ENCODE peak calls at places on chromosomes 2 and 18, in five cellular contexts. One of them, this sample, is unnamed. For H3K9me3, the result is how much of the 10 kb centered on the place peaks cover.

GRCh38 chr18:3269241-3269640 is 7.3 kb downstream of the MYL12B start:
- DNase-seq in cardiac muscle cell: no peak
- DNase-seq in right cardiac atrium: no peak
- DNase-seq in heart left ventricle: no peak
- DNase-seq in H9: no peak
- DNase-seq in this sample: no peak

GRCh38 chr2:174059178-174059874 is 94.2 kb upstream of the SP3 start:
- DNase-seq in cardiac muscle cell: peak
- DNase-seq in right cardiac atrium: no peak
- DNase-seq in heart left ventricle: no peak
- DNase-seq in H9: no peak
- DNase-seq in this sample: no peak

GRCh38 chr2:106096446-106097369 is 97.4 kb downstream of the UXS1 start:
- DNase-seq in cardiac muscle cell: no peak
- DNase-seq in right cardiac atrium: no peak
- DNase-seq in heart left ventricle: no peak
- DNase-seq in H9: no peak
- DNase-seq in this sample: no peak

GRCh38 chr2:121689356-121689755 is 40.1 kb upstream of the CLASP1 start:
- DNase-seq in cardiac muscle cell: peak
- DNase-seq in right cardiac atrium: peak
- DNase-seq in heart left ventricle: peak
- DNase-seq in H9: no peak
- DNase-seq in this sample: no peak

GRCh38 chr2:189927823-189928222 is 134.7 kb downstream of the MSTN start:
- DNase-seq in cardiac muscle cell: peak
- DNase-seq in right cardiac atrium: no peak
- DNase-seq in heart left ventricle: no peak
- DNase-seq in H9: no peak
- DNase-seq in this sample: no peak

GRCh38 chr18:62702259-62702658 is 13.1 kb upstream of the PHLPP1 start:
- DNase-seq in cardiac muscle cell: no peak
- DNase-seq in right cardiac atrium: no peak
- DNase-seq in heart left ventricle: no peak
- DNase-seq in H9: no peak
- DNase-seq in this sample: no peak

GRCh38 chr2:37449686-37450392 is 105.4 kb downstream of the QPCT start:
- DNase-seq in cardiac muscle cell: peak
- DNase-seq in right cardiac atrium: no peak
- DNase-seq in heart left ventricle: no peak
- DNase-seq in H9: no peak
- DNase-seq in this sample: no peak

GRCh38 chr18:62131305-62131909 is 55.4 kb downstream of the PIGN start:
- DNase-seq in cardiac muscle cell: peak
- DNase-seq in right cardiac atrium: peak
- DNase-seq in heart left ventricle: peak
- DNase-seq in H9: peak
- DNase-seq in this sample: peak

GRCh38 chr2:14661163-14661562 is 28.6 kb downstream of the LRATD1 start:
- DNase-seq in cardiac muscle cell: no peak
- DNase-seq in right cardiac atrium: no peak
- DNase-seq in heart left ventricle: no peak
- DNase-seq in H9: no peak
- DNase-seq in this sample: no peak

GRCh38 chr18:62486290-62486964 is 36.4 kb upstream of the ZCCHC2 start:
- DNase-seq in cardiac muscle cell: peak
- DNase-seq in right cardiac atrium: no peak
- DNase-seq in heart left ventricle: no peak
- DNase-seq in H9: no peak
- DNase-seq in this sample: no peak

GRCh38 chr18:3119401-3120323 is 100.1 kb downstream of the MYOM1 start:
- DNase-seq in cardiac muscle cell: no peak
- DNase-seq in right cardiac atrium: no peak
- DNase-seq in heart left ventricle: no peak
- DNase-seq in H9: no peak
- DNase-seq in this sample: no peak

GRCh38 chr2:15640291-15640711 is 48.6 kb downstream of the DDX1 start:
- DNase-seq in cardiac muscle cell: peak
- DNase-seq in right cardiac atrium: no peak
- DNase-seq in heart left ventricle: no peak
- DNase-seq in H9: no peak
- DNase-seq in this sample: no peak

GRCh38 chr2:15965564-15966019 is 25.2 kb downstream of the MYCN start:
- DNase-seq in cardiac muscle cell: no peak
- DNase-seq in right cardiac atrium: no peak
- DNase-seq in heart left ventricle: no peak
- DNase-seq in H9: no peak
- DNase-seq in this sample: peak

GRCh38 chr2:111678161-111678560 is 205.8 kb downstream of the ANAPC1 start:
- DNase-seq in cardiac muscle cell: no peak
- DNase-seq in right cardiac atrium: no peak
- DNase-seq in heart left ventricle: no peak
- DNase-seq in H9: no peak
- DNase-seq in this sample: no peak

GRCh38 chr2:234690569-234691225 is 193.8 kb upstream of the ARL4C start:
- DNase-seq in cardiac muscle cell: no peak
- DNase-seq in right cardiac atrium: no peak
- DNase-seq in heart left ventricle: no peak
- DNase-seq in H9: no peak
- DNase-seq in this sample: no peak

GRCh38 chr18:24488824-24489493 is 28.5 kb downstream of the HRH4 start:
- DNase-seq in cardiac muscle cell: peak
- DNase-seq in right cardiac atrium: no peak
- DNase-seq in heart left ventricle: no peak
- DNase-seq in H9: no peak
- DNase-seq in this sample: no peak

GRCh38 chr2:173720310-173720709 is 244.9 kb downstream of the SP3 start:
- DNase-seq in cardiac muscle cell: peak
- DNase-seq in right cardiac atrium: peak
- DNase-seq in heart left ventricle: no peak
- DNase-seq in H9: no peak
- DNase-seq in this sample: no peak

GRCh38 chr2:190582761-190583506 is 48.4 kb upstream of the NEMP2 start:
- DNase-seq in cardiac muscle cell: no peak
- DNase-seq in right cardiac atrium: no peak
- DNase-seq in heart left ventricle: no peak
- DNase-seq in H9: no peak
- DNase-seq in this sample: no peak

GRCh38 chr2:3108105-3108504 is 269.5 kb downstream of the EIPR1 start:
- DNase-seq in cardiac muscle cell: no peak
- DNase-seq in right cardiac atrium: no peak
- DNase-seq in heart left ventricle: no peak
- DNase-seq in H9: peak
- DNase-seq in this sample: no peak

GRCh38 chr2:10014418-10015190 is 28.7 kb upstream of the KLF11 start:
- DNase-seq in cardiac muscle cell: no peak
- DNase-seq in right cardiac atrium: no peak
- DNase-seq in heart left ventricle: no peak
- DNase-seq in H9: no peak
- DNase-seq in this sample: no peak

GRCh38 chr18:30358545-30358944 is 684.0 kb downstream of the DSC3 start:
- DNase-seq in cardiac muscle cell: peak
- DNase-seq in right cardiac atrium: no peak
- DNase-seq in heart left ventricle: no peak
- DNase-seq in H9: no peak
- DNase-seq in this sample: no peak

GRCh38 chr18:79730804-79731203 is 51.2 kb downstream of the CTDP1 start:
- DNase-seq in cardiac muscle cell: no peak
- DNase-seq in right cardiac atrium: no peak
- DNase-seq in heart left ventricle: no peak
- DNase-seq in H9: no peak
- DNase-seq in this sample: no peak

GRCh38 chr18:79727211-79727610 is 47.6 kb downstream of the CTDP1 start:
- DNase-seq in cardiac muscle cell: no peak
- DNase-seq in right cardiac atrium: no peak
- DNase-seq in heart left ventricle: peak
- DNase-seq in H9: no peak
- DNase-seq in this sample: no peak

GRCh38 chr18:79728931-79729586 is 49.5 kb downstream of the CTDP1 start:
- DNase-seq in cardiac muscle cell: no peak
- DNase-seq in right cardiac atrium: no peak
- DNase-seq in heart left ventricle: no peak
- DNase-seq in H9: no peak
- DNase-seq in this sample: no peak

GRCh38 chr18:79726721-79727120 is 47.1 kb downstream of the CTDP1 start:
- DNase-seq in cardiac muscle cell: no peak
- DNase-seq in right cardiac atrium: no peak
- DNase-seq in heart left ventricle: peak
- DNase-seq in H9: no peak
- DNase-seq in this sample: no peak

DNA sequence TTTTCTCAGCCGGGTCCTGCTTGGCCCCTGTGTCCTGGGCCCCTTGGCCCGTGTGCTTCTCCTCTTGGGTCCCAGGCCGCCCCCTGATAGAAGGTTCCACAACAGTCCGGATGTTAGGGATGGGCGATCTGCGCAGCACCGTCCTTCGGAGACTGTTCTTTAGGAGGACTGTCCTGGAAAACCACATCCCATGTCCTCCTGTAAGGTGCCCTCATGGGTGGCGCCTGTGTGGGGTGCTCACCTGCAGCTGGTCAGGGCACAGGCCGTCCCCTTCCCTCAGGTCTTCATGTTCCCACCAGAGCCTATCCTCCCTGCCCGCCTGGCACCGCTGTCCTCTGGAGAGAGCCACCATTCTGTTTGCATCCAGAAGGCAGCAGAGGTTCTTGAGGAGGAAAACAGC is 50.0 kb downstream of the CTDP1 start:
- DNase-seq in cardiac muscle cell: no peak
- DNase-seq in right cardiac atrium: no peak
- DNase-seq in heart left ventricle: no peak
- DNase-seq in H9: no peak
- DNase-seq in this sample: no peak
- H3K9me3 ChIP-seq in cardiac muscle cell: under half
- H3K9me3 ChIP-seq in right cardiac atrium: under half
- H3K9me3 ChIP-seq in heart left ventricle: under half
- H3K9me3 ChIP-seq in H9: under half
- H3K9me3 ChIP-seq in this sample: under half

GRCh38 chr2:135255208-135255607 is 203.1 kb downstream of the RAB3GAP1 start:
- DNase-seq in cardiac muscle cell: no peak
- DNase-seq in right cardiac atrium: no peak
- DNase-seq in heart left ventricle: no peak
- DNase-seq in H9: no peak
- DNase-seq in this sample: no peak
- H3K27ac ChIP-seq in cardiac muscle cell: no peak
- H3K27ac ChIP-seq in right cardiac atrium: no peak
- H3K27ac ChIP-seq in heart left ventricle: no peak
- H3K27ac ChIP-seq in H9: no peak
- H3K27ac ChIP-seq in this sample: no peak

GRCh38 chr2:238169021-238169707 is 10.4 kb downstream of the ERFE start:
- DNase-seq in cardiac muscle cell: peak
- DNase-seq in right cardiac atrium: peak
- DNase-seq in heart left ventricle: no peak
- DNase-seq in H9: no peak
- DNase-seq in this sample: no peak
- H3K9me3 ChIP-seq in cardiac muscle cell: under half
- H3K9me3 ChIP-seq in right cardiac atrium: under half
- H3K9me3 ChIP-seq in heart left ventricle: under half
- H3K9me3 ChIP-seq in H9: under half
- H3K9me3 ChIP-seq in this sample: under half

GRCh38 chr2:224085246-224085645 is 46.2 kb upstream of the SERPINE2 start:
- DNase-seq in cardiac muscle cell: peak
- DNase-seq in right cardiac atrium: no peak
- DNase-seq in heart left ventricle: no peak
- DNase-seq in H9: no peak
- DNase-seq in this sample: no peak
- H3K27ac ChIP-seq in cardiac muscle cell: no peak
- H3K27ac ChIP-seq in right cardiac atrium: no peak
- H3K27ac ChIP-seq in heart left ventricle: peak
- H3K27ac ChIP-seq in H9: no peak
- H3K27ac ChIP-seq in this sample: no peak

GRCh38 chr2:95333056-95333455 is 35.9 kb downstream of the KCNIP3 start:
- DNase-seq in cardiac muscle cell: no peak
- DNase-seq in right cardiac atrium: no peak
- DNase-seq in heart left ventricle: peak
- DNase-seq in H9: no peak
- DNase-seq in this sample: no peak
- H3K9me3 ChIP-seq in cardiac muscle cell: under half
- H3K9me3 ChIP-seq in right cardiac atrium: under half
- H3K9me3 ChIP-seq in heart left ventricle: under half
- H3K9me3 ChIP-seq in H9: under half
- H3K9me3 ChIP-seq in this sample: under half

GRCh38 chr2:204973546-204974071 is 428.3 kb downstream of the PARD3B start:
- DNase-seq in cardiac muscle cell: no peak
- DNase-seq in right cardiac atrium: no peak
- DNase-seq in heart left ventricle: no peak
- DNase-seq in H9: no peak
- DNase-seq in this sample: no peak

GRCh38 chr2:204982303-204982702 is 437.0 kb downstream of the PARD3B start:
- DNase-seq in cardiac muscle cell: peak
- DNase-seq in right cardiac atrium: no peak
- DNase-seq in heart left ventricle: no peak
- DNase-seq in H9: peak
- DNase-seq in this sample: no peak

GRCh38 chr2:204974487-204974886 is 429.2 kb downstream of the PARD3B start:
- DNase-seq in cardiac muscle cell: no peak
- DNase-seq in right cardiac atrium: no peak
- DNase-seq in heart left ventricle: no peak
- DNase-seq in H9: no peak
- DNase-seq in this sample: no peak

GRCh38 chr2:204972606-204973336 is 427.5 kb downstream of the PARD3B start:
- DNase-seq in cardiac muscle cell: no peak
- DNase-seq in right cardiac atrium: no peak
- DNase-seq in heart left ventricle: no peak
- DNase-seq in H9: no peak
- DNase-seq in this sample: no peak

GRCh38 chr2:204977914-204978313 is 432.6 kb downstream of the PARD3B start:
- DNase-seq in cardiac muscle cell: no peak
- DNase-seq in right cardiac atrium: no peak
- DNase-seq in heart left ventricle: no peak
- DNase-seq in H9: peak
- DNase-seq in this sample: no peak
- H3K27ac ChIP-seq in cardiac muscle cell: no peak
- H3K27ac ChIP-seq in right cardiac atrium: no peak
- H3K27ac ChIP-seq in heart left ventricle: no peak
- H3K27ac ChIP-seq in H9: no peak
- H3K27ac ChIP-seq in this sample: no peak

This sample was measured in CD4-positive, alpha-beta T cell.